ENCODE peak calls at places on chromosomes 11 and 22, in nine cellular contexts. E is T-helper 2 cell; U is OCI-LY7; H is endothelial cell; M is foreskin fibroblast; G is NCI-H1105; N is glutamatergic neuron; P is mammary epithelial cell; D is CD4-positive, alpha-beta T cell. X is an unnamed sample.

GRCh38 chr11:11426226-11426915 is 73.3 kb upstream of the CSNK2A3 start:
- DNase-seq in E (no peak), U (no peak), H (no peak), M (peak), G (no peak), N (peak), P (peak), D (no peak), X (no peak)

GRCh38 chr11:104183572-104183971 is 19.6 kb upstream of the PDGFD start:
- DNase-seq in E (no peak), U (no peak), H (no peak), M (peak), G (no peak), N (no peak), P (no peak), D (no peak), X (no peak)

GRCh38 chr11:10638285-10638684 is 55.3 kb downstream of the IRAG1 start:
- DNase-seq in E (no peak), U (no peak), H (no peak), M (peak), G (no peak), N (no peak), P (no peak), D (no peak), X (no peak)

GRCh38 chr11:75920886-75921285 is 105.9 kb downstream of the UVRAG start:
- DNase-seq in E (no peak), U (no peak), H (no peak), M (no peak), G (no peak), N (no peak), P (no peak), D (no peak), X (no peak)

GRCh38 chr11:44889266-44889665 is 61.4 kb downstream of the TP53I11 start:
- DNase-seq in E (no peak), U (no peak), H (no peak), M (no peak), G (no peak), N (no peak), P (no peak), D (no peak), X (no peak)

GRCh38 chr22:30697975-30698374 is 3.3 kb downstream of the OSBP2 start:
- DNase-seq in E (no peak), U (no peak), H (no peak), M (no peak), G (no peak), N (no peak), P (no peak), D (no peak), X (no peak)

GRCh38 chr11:70210051-70210501 is 7.0 kb downstream of the FADD start:
- DNase-seq in E (no peak), U (no peak), H (no peak), M (peak), G (no peak), N (no peak), P (peak), D (no peak), X (no peak)

GRCh38 chr11:71420455-71421241 is 27.5 kb downstream of the DHCR7 start:
- DNase-seq in E (no peak), U (peak), H (peak), M (peak), G (peak), N (peak), P (peak), D (no peak), X (peak)

GRCh38 chr11:126127898-126128297 is 65.2 kb upstream of the CDON start:
- DNase-seq in E (no peak), U (no peak), H (no peak), M (no peak), G (no peak), N (no peak), P (no peak), D (no peak), X (no peak)

GRCh38 chr22:48782817-48783511 is 1044.7 kb downstream of the BRD1 start:
- DNase-seq in E (no peak), U (peak), H (peak), M (no peak), G (no peak), N (no peak), P (no peak), D (no peak), X (no peak)

GRCh38 chr22:25334091-25334490 is 114.7 kb downstream of the CRYBB2 start:
- DNase-seq in E (no peak), U (peak), H (peak), M (peak), G (no peak), N (peak), P (peak), D (no peak), X (no peak)

GRCh38 chr11:8814209-8814922 is 96.6 kb upstream of the AKIP1 start:
- DNase-seq in E (no peak), U (peak), H (no peak), M (peak), G (no peak), N (no peak), P (peak), D (no peak), X (no peak)

GRCh38 chr22:29458551-29458950 is 20.2 kb downstream of the RFPL1 start:
- DNase-seq in E (no peak), U (no peak), H (no peak), M (peak), G (no peak), N (no peak), P (no peak), D (no peak), X (no peak)

GRCh38 chr11:126607776-126608625 is 252.5 kb downstream of the ST3GAL4 start:
- DNase-seq in E (no peak), U (no peak), H (no peak), M (no peak), G (peak), N (no peak), P (no peak), D (no peak), X (no peak)